ENCODE peak calls at places on chromosome 19, in nine cellular contexts. J is ovary, O is stomach, T is A549, Z is GM12878, H is tibial nerve, K is suprapubic skin, W is transverse colon, X is H1. E is an unnamed sample.

GRCh38 chr19:21474671-21475181 is 30.7 kb upstream of the ZNF429 start:
- DNase-seq in J (peak), O (peak), T (no peak), Z (no peak), H (peak), K (peak), W (peak), X (peak), E (no peak)

GRCh38 chr19:15330801-15331418 is 1.4 kb downstream of the BRD4 start:
- DNase-seq in J (peak), O (no peak), T (peak), Z (no peak), H (no peak), K (no peak), W (peak), X (no peak), E (no peak)

GRCh38 chr19:49978324-49978723 is 17.4 kb upstream of the SIGLEC11 start:
- DNase-seq in J (no peak), O (no peak), T (no peak), Z (no peak), H (no peak), K (no peak), W (no peak), X (no peak), E (no peak)

GRCh38 chr19:55986487-55986886 is at the start of gene NLRP5:
- DNase-seq in J (no peak), O (no peak), T (no peak), Z (no peak), H (no peak), K (no peak), W (no peak), X (no peak), E (no peak)

GRCh38 chr19:49686503-49687088 is 2.8 kb upstream of the ADM5 start:
- DNase-seq in J (no peak), O (no peak), T (no peak), Z (no peak), H (no peak), K (peak), W (no peak), X (no peak), E (no peak)

GRCh38 chr19:19053508-19054314 is 10.1 kb upstream of the SLC25A42 start:
- DNase-seq in J (peak), O (peak), T (peak), Z (no peak), H (no peak), K (no peak), W (peak), X (peak), E (no peak)

GRCh38 chr19:5200844-5201243 is 139.8 kb downstream of the PTPRS start:
- DNase-seq in J (no peak), O (no peak), T (peak), Z (no peak), H (no peak), K (no peak), W (no peak), X (no peak), E (no peak)

GRCh38 chr19:31675187-31675913 is 326.1 kb upstream of the TSHZ3 start:
- DNase-seq in J (no peak), O (no peak), T (no peak), Z (no peak), H (no peak), K (no peak), W (no peak), X (no peak), E (peak)

GRCh38 chr19:49954092-49954825 is 6.7 kb downstream of the SIGLEC11 start:
- DNase-seq in J (peak), O (no peak), T (no peak), Z (no peak), H (no peak), K (peak), W (no peak), X (no peak), E (no peak)

GRCh38 chr19:4019578-4019977 is 12.0 kb downstream of the PIAS4 start:
- DNase-seq in J (no peak), O (peak), T (no peak), Z (no peak), H (no peak), K (no peak), W (no peak), X (no peak), E (no peak)

GRCh38 chr19:17149393-17150135 is 65.6 kb upstream of the USE1 start:
- DNase-seq in J (no peak), O (no peak), T (no peak), Z (no peak), H (no peak), K (no peak), W (no peak), X (no peak), E (no peak)

GRCh38 chr19:2101417-2102335 is 5.0 kb downstream of the IZUMO4 start:
- DNase-seq in J (no peak), O (no peak), T (no peak), Z (no peak), H (no peak), K (no peak), W (no peak), X (no peak), E (no peak)

GRCh38 chr19:37227996-37228395 is 10.0 kb downstream of the ZNF383 start:
- DNase-seq in J (no peak), O (no peak), T (peak), Z (no peak), H (no peak), K (no peak), W (no peak), X (no peak), E (no peak)

GRCh38 chr19:56720281-56720680 is 48.7 kb upstream of the ZNF835 start:
- DNase-seq in J (peak), O (no peak), T (no peak), Z (no peak), H (no peak), K (no peak), W (no peak), X (no peak), E (no peak)

GRCh38 chr19:16156904-16157303 is 13.4 kb downstream of the HSH2D start:
- DNase-seq in J (no peak), O (no peak), T (no peak), Z (no peak), H (no peak), K (no peak), W (no peak), X (no peak), E (no peak)

GRCh38 chr19:46979103-46979769 is 40.4 kb upstream of the NPAS1 start:
- DNase-seq in J (no peak), O (no peak), T (no peak), Z (no peak), H (no peak), K (no peak), W (no peak), X (no peak), E (no peak)

GRCh38 chr19:30376272-30376671 is 4.1 kb downstream of the ZNF536 start:
- DNase-seq in J (no peak), O (peak), T (no peak), Z (no peak), H (no peak), K (peak), W (no peak), X (no peak), E (no peak)

GRCh38 chr19:46308510-46308909 is 11.7 kb downstream of the HIF3A start:
- DNase-seq in J (no peak), O (no peak), T (no peak), Z (no peak), H (no peak), K (no peak), W (no peak), X (no peak), E (no peak)

GRCh38 chr19:40400521-40400920 is 10.5 kb upstream of the HIPK4 start:
- DNase-seq in J (no peak), O (no peak), T (no peak), Z (no peak), H (no peak), K (no peak), W (no peak), X (no peak), E (no peak)

GRCh38 chr19:9321338-9321737 is 2.6 kb upstream of the ZNF559 start:
- DNase-seq in J (no peak), O (no peak), T (no peak), Z (no peak), H (no peak), K (no peak), W (no peak), X (no peak), E (no peak)

GRCh38 chr19:49335784-49336481 is 727 bp downstream of the CD37 start:
- DNase-seq in J (no peak), O (no peak), T (no peak), Z (no peak), H (no peak), K (peak), W (no peak), X (no peak), E (peak)

GRCh38 chr19:42198676-42199439 is 18.6 kb downstream of the DEDD2 start:
- DNase-seq in J (no peak), O (peak), T (no peak), Z (peak), H (no peak), K (no peak), W (peak), X (no peak), E (no peak)

GRCh38 chr19:48963371-48964204 is 1.5 kb upstream of the FTL start:
- DNase-seq in J (peak), O (peak), T (peak), Z (no peak), H (peak), K (no peak), W (peak), X (peak), E (no peak)

GRCh38 chr19:17830567-17831418 is 9.5 kb upstream of the INSL3 start:
- DNase-seq in J (peak), O (peak), T (peak), Z (no peak), H (peak), K (no peak), W (peak), X (peak), E (no peak)

GRCh38 chr19:821228-821975 is at the start of gene PLPPR3:
- DNase-seq in J (no peak), O (no peak), T (no peak), Z (no peak), H (no peak), K (no peak), W (no peak), X (no peak), E (no peak)

GRCh38 chr19:50173144-50173543 is 10.1 kb upstream of the IZUMO2 start:
- DNase-seq in J (no peak), O (peak), T (no peak), Z (peak), H (no peak), K (no peak), W (peak), X (no peak), E (no peak)

GRCh38 chr19:40811478-40812341 is 12.7 kb downstream of the EGLN2 start:
- DNase-seq in J (peak), O (no peak), T (no peak), Z (no peak), H (no peak), K (peak), W (no peak), X (no peak), E (no peak)

GRCh38 chr19:57363734-57364181 is 407 bp downstream of the TRAPPC2B start:
- DNase-seq in J (no peak), O (no peak), T (no peak), Z (no peak), H (no peak), K (no peak), W (no peak), X (no peak), E (no peak)

GRCh38 chr19:46466536-46467199 is 4.7 kb downstream of the PNMA8A start:
- DNase-seq in J (peak), O (no peak), T (no peak), Z (peak), H (no peak), K (no peak), W (peak), X (no peak), E (no peak)

GRCh38 chr19:57016491-57016890 is 103.3 kb upstream of the USP29 start:
- DNase-seq in J (no peak), O (no peak), T (no peak), Z (no peak), H (no peak), K (no peak), W (no peak), X (no peak), E (no peak)

DNA sequence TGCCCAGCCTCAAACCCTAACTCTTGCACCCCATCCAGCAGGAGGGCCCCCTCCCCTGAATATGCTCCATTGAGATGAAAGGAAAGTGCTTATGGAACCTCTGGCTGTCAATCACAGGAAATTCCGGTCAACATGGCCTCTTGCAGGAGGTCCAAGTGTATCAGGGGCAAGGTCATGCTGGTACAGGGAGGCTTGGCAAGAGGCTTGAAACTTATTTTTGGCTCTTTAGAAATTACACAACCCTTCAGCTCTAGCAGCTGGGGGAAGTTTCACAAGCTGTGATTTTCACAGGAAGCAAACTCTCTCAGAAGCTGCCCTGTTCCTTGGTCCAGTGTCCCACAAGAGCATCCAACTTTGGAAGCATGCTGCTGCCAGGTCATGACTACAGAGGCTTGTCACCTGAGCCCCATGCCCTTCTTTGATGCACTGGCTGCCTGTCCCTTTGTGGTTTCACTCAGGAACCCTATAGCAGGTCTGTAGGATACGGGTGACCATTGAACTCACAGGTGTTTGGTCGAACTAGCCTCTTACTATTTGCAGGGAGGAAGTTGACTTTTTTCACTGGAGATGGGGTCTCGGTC is 8.4 kb downstream of the ASF1B start:
- DNase-seq in J (no peak), O (no peak), T (no peak), Z (peak), H (no peak), K (no peak), W (no peak), X (no peak), E (no peak)
- TF ChIP-seq EP300 in J (no peak), O (no peak), T (no peak), Z (no peak), H (no peak), K (no peak), W (no peak), X (no peak), E (no peak)

DNA sequence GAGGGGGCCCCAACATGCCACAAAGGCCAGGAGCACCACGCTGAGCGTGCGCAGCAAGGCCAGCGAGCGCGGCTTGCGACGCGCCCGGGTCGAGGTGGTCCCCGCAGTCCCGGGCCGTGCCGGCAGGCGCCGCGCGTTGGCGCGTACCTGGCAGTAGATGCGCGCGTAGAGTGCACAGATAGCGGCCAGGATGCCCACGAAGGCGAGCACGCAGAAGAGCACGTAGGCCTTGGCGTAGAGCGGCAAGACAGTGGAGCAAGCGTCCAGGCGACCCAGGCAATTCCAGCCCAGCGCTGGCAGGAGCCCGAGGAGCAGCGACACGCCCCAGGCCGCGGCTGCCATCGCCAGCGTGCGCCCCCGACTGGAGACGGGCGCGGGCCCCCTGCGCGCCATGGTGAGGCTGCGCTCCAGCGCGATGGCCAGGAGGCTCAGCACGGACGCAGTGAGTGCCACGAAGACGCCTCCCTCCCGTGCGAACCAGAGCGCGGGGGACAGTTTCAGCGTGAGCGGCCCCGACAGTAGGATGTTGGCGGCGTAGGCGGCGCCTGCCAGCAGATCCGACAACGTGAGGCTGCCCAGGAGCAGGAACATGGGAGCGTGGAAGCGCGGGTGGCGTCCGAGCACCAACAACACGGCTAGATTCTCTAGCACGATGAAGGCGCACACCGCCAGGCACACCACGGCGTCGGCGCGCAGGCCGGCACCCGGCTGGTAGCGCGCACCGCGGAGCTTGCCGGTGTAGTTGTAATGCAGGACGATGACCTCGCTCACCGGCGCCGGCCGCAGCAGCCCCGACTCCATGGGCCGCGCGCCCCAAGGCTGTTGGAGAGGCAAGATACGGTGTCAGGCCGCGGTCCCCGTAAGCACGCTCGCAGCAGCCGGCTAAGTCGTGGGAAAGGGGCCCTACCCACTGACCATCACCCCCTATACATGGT is 2.8 kb downstream of the S1PR5 start:
- DNase-seq in J (no peak), O (no peak), T (no peak), Z (no peak), H (no peak), K (no peak), W (no peak), X (no peak), E (no peak)
- H3K27ac ChIP-seq in J (no peak), O (no peak), T (no peak), Z (no peak), H (no peak), K (no peak), W (no peak), X (no peak), E (no peak)

GRCh38 chr19:45156751-45157150 is 4.0 kb downstream of the NKPD1 start:
- DNase-seq in J (no peak), O (peak), T (no peak), Z (no peak), H (no peak), K (no peak), W (peak), X (no peak), E (no peak)
- TF ChIP-seq EP300 in J (no peak), O (no peak), T (no peak), Z (no peak), H (no peak), K (no peak), W (no peak), X (no peak), E (no peak)

GRCh38 chr19:38845374-38846024 is 4.3 kb downstream of the HNRNPL start:
- DNase-seq in J (no peak), O (no peak), T (no peak), Z (no peak), H (no peak), K (no peak), W (no peak), X (no peak), E (no peak)

GRCh38 chr19:38843175-38843758 is 6.5 kb downstream of the HNRNPL start:
- DNase-seq in J (no peak), O (no peak), T (peak), Z (no peak), H (no peak), K (no peak), W (no peak), X (no peak), E (no peak)

GRCh38 chr19:38848299-38849146 is 1.3 kb downstream of the HNRNPL start:
- DNase-seq in J (no peak), O (no peak), T (no peak), Z (no peak), H (no peak), K (no peak), W (no peak), X (no peak), E (no peak)

GRCh38 chr19:38844093-38844686 is 5.6 kb downstream of the HNRNPL start:
- DNase-seq in J (no peak), O (no peak), T (no peak), Z (no peak), H (no peak), K (no peak), W (no peak), X (no peak), E (no peak)

GRCh38 chr19:38846097-38846496 is 3.7 kb downstream of the HNRNPL start:
- DNase-seq in J (no peak), O (no peak), T (peak), Z (no peak), H (no peak), K (no peak), W (no peak), X (no peak), E (no peak)
- H3K27ac ChIP-seq in J (no peak), O (no peak), T (peak), Z (no peak), H (no peak), K (no peak), W (no peak), X (no peak), E (no peak)

GRCh38 chr19:7648265-7649014 is 11.5 kb downstream of the STXBP2 start:
- DNase-seq in J (no peak), O (no peak), T (no peak), Z (no peak), H (no peak), K (no peak), W (no peak), X (no peak), E (no peak)
- TF ChIP-seq EP300 in J (no peak), O (no peak), T (no peak), Z (no peak), H (no peak), K (no peak), W (no peak), X (no peak), E (no peak)

DNA sequence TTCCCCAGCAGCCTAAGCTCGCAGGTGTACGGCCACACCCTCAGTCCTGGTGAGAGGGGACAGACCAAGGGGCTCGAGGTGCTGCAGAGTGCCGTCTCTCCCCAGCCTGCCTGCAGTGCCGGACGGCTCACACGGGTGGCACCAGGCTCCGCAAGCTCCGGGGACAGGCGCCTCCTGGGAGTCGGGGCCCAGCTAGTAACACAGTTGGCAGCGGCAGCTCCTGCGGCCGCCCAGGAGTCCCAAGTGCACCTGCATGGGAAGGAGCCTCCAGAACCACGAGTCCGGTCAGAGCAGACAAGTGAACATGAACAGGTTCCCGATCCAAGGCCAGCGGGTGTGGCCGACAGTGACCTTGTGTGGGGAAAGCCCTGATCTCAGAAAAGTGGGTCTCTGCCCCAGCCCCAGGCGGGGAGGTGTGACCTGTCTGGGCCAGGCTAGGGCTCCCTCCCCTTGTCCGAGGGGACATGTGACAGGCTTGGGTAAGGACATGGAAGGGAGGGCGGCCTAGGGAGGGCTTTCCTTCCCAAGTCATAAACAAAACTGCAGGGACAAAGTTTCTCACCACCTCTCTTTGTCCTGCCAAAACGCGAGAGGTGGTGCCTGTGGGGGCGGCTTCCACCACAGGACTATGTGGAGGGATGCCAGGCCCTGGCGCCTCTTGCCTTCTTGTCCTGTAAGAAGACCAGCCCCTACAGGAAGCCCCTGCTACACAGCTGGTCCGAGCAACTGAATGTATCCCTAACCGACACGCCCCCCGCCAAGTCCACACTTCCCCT is 46.5 kb downstream of the MLLT1 start:
- DNase-seq in J (peak), O (peak), T (no peak), Z (no peak), H (no peak), K (no peak), W (no peak), X (no peak), E (no peak)
- H3K27ac ChIP-seq in J (no peak), O (peak), T (no peak), Z (no peak), H (peak), K (peak), W (peak), X (no peak), E (peak)

DNA sequence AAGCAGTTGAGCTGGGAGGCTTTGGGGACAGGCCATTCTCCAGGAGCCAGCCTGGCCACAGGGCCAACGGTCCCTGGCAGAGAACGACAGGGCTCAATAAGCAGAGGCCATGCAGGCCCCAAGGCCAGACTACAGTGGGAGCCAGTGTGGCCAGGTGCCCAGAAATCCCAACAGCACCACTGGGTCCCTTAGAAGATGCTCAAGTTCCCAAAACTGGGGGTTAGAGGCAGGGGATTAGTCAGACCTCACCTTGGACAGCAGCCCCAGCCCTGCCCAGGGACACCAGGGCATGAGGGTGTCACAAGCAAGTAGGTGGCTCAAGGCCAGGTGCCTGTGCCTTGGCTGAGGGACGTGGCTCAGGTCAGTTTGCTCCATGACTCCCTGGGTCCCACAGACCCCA is 12.8 kb downstream of the SCGB2B2 start:
- DNase-seq in J (no peak), O (no peak), T (no peak), Z (no peak), H (no peak), K (no peak), W (no peak), X (no peak), E (no peak)
- TF ChIP-seq EP300 in J (no peak), O (no peak), T (no peak), Z (no peak), H (no peak), K (no peak), W (no peak), X (no peak), E (no peak)

E was measured in esophagus muscularis mucosa.